ENCODE peak calls at places on chromosome 17, in nine cellular contexts. I is GM23248, S is body of pancreas, F is MM.1S, B is HCT116, N is right atrium auricular region, L is left ventricle myocardium inferior, H is heart right ventricle, A is neural progenitor cell. M is an unnamed sample.

GRCh38 chr17:43384476-43384862 is 14.3 kb upstream of the ARL4D start:
- DNase-seq in I (no peak), L (no peak), H (no peak), S (no peak), B (no peak), F (no peak), A (no peak), N (no peak), M (no peak)

GRCh38 chr17:62931101-62931500 is 34.9 kb upstream of the TANC2 start:
- DNase-seq in B (no peak), I (peak; percentile 30), F (no peak), L (no peak), H (no peak), N (no peak), S (no peak), A (no peak), M (no peak)

GRCh38 chr17:28552201-28552999 is at the start of gene UNC119:
- DNase-seq in B (no peak), H (peak; percentile 67), S (peak; percentile 88), I (peak; percentile 92), F (peak; percentile 73), N (no peak), L (peak; percentile 85), A (peak; percentile 95), M (peak; percentile 94)

GRCh38 chr17:37031493-37032083 is 82.8 kb downstream of the AATF start:
- DNase-seq in I (no peak), F (no peak), N (no peak), B (no peak), H (no peak), A (no peak), S (no peak), L (no peak), M (no peak)

GRCh38 chr17:78032166-78032565 is 73.7 kb downstream of the TNRC6C start:
- DNase-seq in B (no peak), N (no peak), S (no peak), F (no peak), H (no peak), I (peak; percentile 85), L (no peak), A (no peak), M (no peak)

GRCh38 chr17:55728833-55729232 is 6.2 kb upstream of the TMEM100 start:
- DNase-seq in S (no peak), H (no peak), N (no peak), L (no peak), F (peak; percentile 28), I (no peak), B (no peak), A (no peak), M (no peak)

GRCh38 chr17:72618018-72618509 is 474.4 kb downstream of the SLC39A11 start:
- DNase-seq in I (peak; percentile 56), A (peak; percentile 16), N (no peak), H (no peak), B (peak; percentile 66), L (no peak), S (peak; percentile 50), F (no peak), M (peak; percentile 65)

GRCh38 chr17:81518113-81518784 is 5.7 kb upstream of the ACTG1 start:
- DNase-seq in N (no peak), I (peak; percentile 52), B (no peak), L (no peak), H (no peak), A (peak; percentile 67), S (no peak), F (no peak), M (no peak)

GRCh38 chr17:48463531-48463930 is 33.5 kb upstream of the SKAP1 start:
- DNase-seq in N (no peak), A (no peak), F (no peak), S (no peak), L (no peak), I (no peak), H (no peak), B (no peak), M (no peak)

GRCh38 chr17:65158081-65158480 is 20.9 kb downstream of the RGS9 start:
- DNase-seq in H (no peak), L (no peak), A (no peak), I (no peak), S (no peak), N (no peak), F (no peak), B (no peak), M (no peak)

GRCh38 chr17:60087882-60088669 is 9.4 kb upstream of the HEATR6 start:
- DNase-seq in B (no peak), F (no peak), A (no peak), L (no peak), N (no peak), I (peak; percentile 51), H (no peak), S (peak; percentile 78), M (no peak)

GRCh38 chr17:8124350-8125195 is 667 bp upstream of the HES7 start:
- DNase-seq in F (peak; percentile 22), N (no peak), I (peak; percentile 63), A (peak; percentile 46), L (no peak), S (no peak), H (no peak), B (no peak), M (peak; percentile 64)

GRCh38 chr17:63431939-63432804 is 13.9 kb downstream of the CYB561 start:
- DNase-seq in S (peak; percentile 23), N (no peak), F (no peak), H (no peak), L (no peak), I (peak; percentile 20), A (no peak), B (no peak), M (no peak)

GRCh38 chr17:72183194-72183685 is 62.4 kb downstream of the SOX9 start:
- DNase-seq in A (no peak), I (no peak), B (no peak), H (no peak), F (no peak), N (no peak), L (no peak), S (no peak), M (no peak)

GRCh38 chr17:79154446-79154845 is 79.8 kb downstream of the ENGASE start:
- DNase-seq in H (peak; percentile 60), A (no peak), F (no peak), I (no peak), B (no peak), S (peak; percentile 67), L (peak; percentile 82), N (no peak), M (peak; percentile 78)

GRCh38 chr17:79154951-79155557 is 80.4 kb downstream of the ENGASE start:
- DNase-seq in S (no peak), I (no peak), F (no peak), B (no peak), N (no peak), L (no peak), H (no peak), A (no peak), M (no peak)

GRCh38 chr17:79156463-79157095 is 82.0 kb downstream of the ENGASE start:
- DNase-seq in S (no peak), B (no peak), H (no peak), N (no peak), A (no peak), F (no peak), L (no peak), I (no peak), M (no peak)

GRCh38 chr17:79153367-79154130 is 78.9 kb downstream of the ENGASE start:
- DNase-seq in B (no peak), A (no peak), N (no peak), F (no peak), S (no peak), H (no peak), L (no peak), I (no peak), M (no peak)

DNA sequence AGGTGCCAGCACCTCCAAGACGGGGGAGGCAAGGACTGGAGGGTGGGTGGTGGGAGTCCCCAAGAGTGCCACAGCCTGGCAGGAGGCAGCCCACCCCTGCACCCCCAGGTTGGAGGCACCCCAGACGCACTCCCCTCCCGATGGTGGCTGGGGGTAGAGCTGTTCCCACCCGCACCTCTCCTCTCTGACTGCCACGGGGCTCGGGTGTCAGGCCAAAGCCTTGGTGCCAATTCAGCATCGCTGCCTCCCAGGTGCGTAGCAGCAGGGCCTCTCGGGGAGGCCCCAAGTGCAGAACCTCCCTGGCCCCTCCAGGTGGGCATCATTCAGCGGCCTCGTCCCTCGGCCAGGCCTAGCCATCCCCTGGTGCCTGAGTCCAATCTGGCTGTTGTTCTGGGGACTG is 81.1 kb downstream of the ENGASE start:
- DNase-seq in L (no peak), A (no peak), I (no peak), N (no peak), S (no peak), B (no peak), H (no peak), F (no peak), M (no peak)
- H3K9me3 ChIP-seq in L (no peaks in the 10 kb centered on the region), A (no peaks in the 10 kb centered on the region), I (no peaks in the 10 kb centered on the region), N (no peaks in the 10 kb centered on the region), S (no peaks in the 10 kb centered on the region), B (no peaks in the 10 kb centered on the region), H (no peaks in the 10 kb centered on the region), F (no peaks in the 10 kb centered on the region), M (no peaks in the 10 kb centered on the region)

GRCh38 chr17:82942166-82943130 is 102.6 kb upstream of the ZNF750 start:
- DNase-seq in F (no peak), S (no peak), L (peak; percentile 8), B (no peak), N (no peak), I (no peak), H (no peak), A (no peak), M (no peak)

GRCh38 chr17:82943751-82944150 is 103.9 kb upstream of the ZNF750 start:
- DNase-seq in I (no peak), A (no peak), N (no peak), L (peak; percentile 5), B (no peak), S (no peak), H (no peak), F (no peak), M (peak; percentile 18)

GRCh38 chr17:82941021-82942001 is 101.5 kb upstream of the ZNF750 start:
- DNase-seq in S (no peak), L (peak; percentile 12), A (no peak), F (no peak), H (no peak), N (no peak), I (no peak), B (no peak), M (peak; percentile 37)

GRCh38 chr17:82944990-82945389 is 105.2 kb upstream of the ZNF750 start:
- DNase-seq in N (no peak), S (no peak), A (no peak), I (no peak), L (no peak), B (no peak), H (no peak), F (no peak), M (no peak)

GRCh38 chr17:82943339-82943738 is 103.5 kb upstream of the ZNF750 start:
- DNase-seq in S (no peak), I (no peak), B (no peak), A (no peak), N (no peak), L (peak; percentile 7), H (no peak), F (no peak), M (no peak)
- H3K9me3 ChIP-seq in S (no peaks in the 10 kb centered on the region), I (no peaks in the 10 kb centered on the region), B (peaks cover 23% of the 10 kb centered on the region), A (peaks cover 18% of the 10 kb centered on the region), N (peaks cover 8% of the 10 kb centered on the region), L (peaks cover 40% of the 10 kb centered on the region), H (peaks cover 15% of the 10 kb centered on the region), F (no peaks in the 10 kb centered on the region), M (peaks cover 3% of the 10 kb centered on the region)

GRCh38 chr17:22461460-22462145 is 769.3 kb downstream of the KCNJ18 start:
- DNase-seq in S (no peak), H (no peak), N (no peak), L (no peak), F (no peak), I (no peak), A (no peak), B (no peak), M (no peak)
- H3K9me3 ChIP-seq in S (no peaks in the 10 kb centered on the region), H (no peaks in the 10 kb centered on the region), N (no peaks in the 10 kb centered on the region), L (peaks cover 16% of the 10 kb centered on the region), F (no peaks in the 10 kb centered on the region), I (no peaks in the 10 kb centered on the region), A (peaks cover 16% of the 10 kb centered on the region), B (no peaks in the 10 kb centered on the region), M (no peaks in the 10 kb centered on the region)

GRCh38 chr17:83200746-83201145 is 121.3 kb downstream of the METRNL start:
- DNase-seq in S (peak; percentile 1), B (no peak), F (no peak), L (peak; percentile 14), A (no peak), I (peak; percentile 47), H (peak; percentile 3), N (no peak), M (peak; percentile 46)
- H3K9me3 ChIP-seq in S (no peaks in the 10 kb centered on the region), B (peaks cover 15% of the 10 kb centered on the region), F (no peaks in the 10 kb centered on the region), L (no peaks in the 10 kb centered on the region), A (no peaks in the 10 kb centered on the region), I (no peaks in the 10 kb centered on the region), H (no peaks in the 10 kb centered on the region), N (no peaks in the 10 kb centered on the region), M (no peaks in the 10 kb centered on the region)

M was measured in right cardiac atrium.